ENCODE peak calls at places on chromosomes 7 and 10, in eight cellular contexts. One of them, this sample, is unnamed.
A peak's percentile ranks its signal among the peaks of the same experiment; 100 is the strongest.

GRCh38 chr10:103105462-103105861 is 87.6 kb downstream of the NT5C2 start:
- DNase-seq in cardiac muscle cell: no peak
- DNase-seq in CD8-positive, alpha-beta memory T cell: no peak
- DNase-seq in upper lobe of left lung: no peak
- DNase-seq in HCT116: no peak
- DNase-seq in tibial artery: no peak
- DNase-seq in kidney: no peak
- DNase-seq in fibroblast of lung: peak; percentile 11
- DNase-seq in this sample: no peak

GRCh38 chr10:125103466-125104377 is 56.6 kb downstream of the CTBP2 start:
- DNase-seq in fibroblast of lung: no peak
- DNase-seq in upper lobe of left lung: no peak
- DNase-seq in kidney: no peak
- DNase-seq in CD8-positive, alpha-beta memory T cell: no peak
- DNase-seq in cardiac muscle cell: no peak
- DNase-seq in HCT116: no peak
- DNase-seq in tibial artery: no peak
- DNase-seq in this sample: no peak

GRCh38 chr10:89666138-89666537 is 21.1 kb upstream of the PANK1 start:
- DNase-seq in cardiac muscle cell: no peak
- DNase-seq in fibroblast of lung: no peak
- DNase-seq in kidney: no peak
- DNase-seq in upper lobe of left lung: no peak
- DNase-seq in tibial artery: no peak
- DNase-seq in HCT116: no peak
- DNase-seq in CD8-positive, alpha-beta memory T cell: no peak
- DNase-seq in this sample: no peak

GRCh38 chr7:132919776-132920175 is 162.1 kb downstream of the CHCHD3 start:
- DNase-seq in HCT116: no peak
- DNase-seq in upper lobe of left lung: no peak
- DNase-seq in cardiac muscle cell: no peak
- DNase-seq in tibial artery: no peak
- DNase-seq in fibroblast of lung: no peak
- DNase-seq in kidney: no peak
- DNase-seq in CD8-positive, alpha-beta memory T cell: no peak
- DNase-seq in this sample: no peak

GRCh38 chr10:6218692-6219493 is 16.2 kb downstream of the PFKFB3 start:
- DNase-seq in fibroblast of lung: no peak
- DNase-seq in kidney: peak; percentile 63
- DNase-seq in tibial artery: no peak
- DNase-seq in cardiac muscle cell: no peak
- DNase-seq in upper lobe of left lung: no peak
- DNase-seq in CD8-positive, alpha-beta memory T cell: no peak
- DNase-seq in HCT116: no peak
- DNase-seq in this sample: no peak

GRCh38 chr10:132488231-132488821 is 49.3 kb upstream of the INPP5A start:
- DNase-seq in HCT116: no peak
- DNase-seq in CD8-positive, alpha-beta memory T cell: no peak
- DNase-seq in fibroblast of lung: no peak
- DNase-seq in tibial artery: no peak
- DNase-seq in kidney: peak; percentile 69
- DNase-seq in cardiac muscle cell: no peak
- DNase-seq in upper lobe of left lung: no peak
- DNase-seq in this sample: no peak

GRCh38 chr7:132548489-132549078 is 27.7 kb downstream of the PLXNA4 start:
- DNase-seq in tibial artery: no peak
- DNase-seq in kidney: no peak
- DNase-seq in HCT116: no peak
- DNase-seq in CD8-positive, alpha-beta memory T cell: no peak
- DNase-seq in cardiac muscle cell: no peak
- DNase-seq in fibroblast of lung: peak; percentile 50
- DNase-seq in upper lobe of left lung: no peak
- DNase-seq in this sample: no peak

GRCh38 chr10:641149-642010 is 48.1 kb downstream of the DIP2C start:
- DNase-seq in tibial artery: no peak
- DNase-seq in fibroblast of lung: no peak
- DNase-seq in upper lobe of left lung: no peak
- DNase-seq in kidney: no peak
- DNase-seq in CD8-positive, alpha-beta memory T cell: no peak
- DNase-seq in cardiac muscle cell: no peak
- DNase-seq in HCT116: no peak
- DNase-seq in this sample: no peak

GRCh38 chr7:116630932-116631449 is 41.0 kb upstream of the MET start:
- DNase-seq in HCT116: peak; percentile 96
- DNase-seq in upper lobe of left lung: peak; percentile 82
- DNase-seq in kidney: peak; percentile 92
- DNase-seq in tibial artery: peak; percentile 45
- DNase-seq in cardiac muscle cell: no peak
- DNase-seq in fibroblast of lung: peak; percentile 77
- DNase-seq in CD8-positive, alpha-beta memory T cell: no peak
- DNase-seq in this sample: no peak

GRCh38 chr7:85602196-85602595 is 415.3 kb upstream of the SEMA3D start:
- DNase-seq in upper lobe of left lung: no peak
- DNase-seq in fibroblast of lung: peak; percentile 79
- DNase-seq in kidney: no peak
- DNase-seq in HCT116: no peak
- DNase-seq in cardiac muscle cell: no peak
- DNase-seq in CD8-positive, alpha-beta memory T cell: no peak
- DNase-seq in tibial artery: no peak
- DNase-seq in this sample: no peak

GRCh38 chr7:47150497-47151260 is 431.2 kb downstream of the TNS3 start:
- DNase-seq in cardiac muscle cell: no peak
- DNase-seq in upper lobe of left lung: no peak
- DNase-seq in kidney: no peak
- DNase-seq in CD8-positive, alpha-beta memory T cell: no peak
- DNase-seq in fibroblast of lung: no peak
- DNase-seq in tibial artery: no peak
- DNase-seq in HCT116: no peak
- DNase-seq in this sample: no peak

GRCh38 chr7:3158501-3158900 is 114.8 kb upstream of the CARD11 start:
- DNase-seq in HCT116: no peak
- DNase-seq in tibial artery: no peak
- DNase-seq in cardiac muscle cell: no peak
- DNase-seq in CD8-positive, alpha-beta memory T cell: no peak
- DNase-seq in upper lobe of left lung: no peak
- DNase-seq in kidney: no peak
- DNase-seq in fibroblast of lung: no peak
- DNase-seq in this sample: no peak

GRCh38 chr7:131540491-131541162 is 15.8 kb downstream of the PODXL start:
- DNase-seq in upper lobe of left lung: peak; percentile 54
- DNase-seq in tibial artery: no peak
- DNase-seq in kidney: peak; percentile 61
- DNase-seq in fibroblast of lung: no peak
- DNase-seq in CD8-positive, alpha-beta memory T cell: no peak
- DNase-seq in HCT116: no peak
- DNase-seq in cardiac muscle cell: no peak
- DNase-seq in this sample: no peak

GRCh38 chr10:32332299-32332750 is 14.6 kb downstream of the EPC1 start:
- DNase-seq in HCT116: no peak
- DNase-seq in tibial artery: no peak
- DNase-seq in cardiac muscle cell: no peak
- DNase-seq in kidney: no peak
- DNase-seq in fibroblast of lung: peak; percentile 13
- DNase-seq in CD8-positive, alpha-beta memory T cell: peak; percentile 57
- DNase-seq in upper lobe of left lung: peak; percentile 36
- DNase-seq in this sample: peak; percentile 69

GRCh38 chr10:110815354-110816004 is 56.2 kb upstream of the PDCD4 start:
- DNase-seq in HCT116: no peak
- DNase-seq in cardiac muscle cell: no peak
- DNase-seq in fibroblast of lung: no peak
- DNase-seq in CD8-positive, alpha-beta memory T cell: no peak
- DNase-seq in upper lobe of left lung: no peak
- DNase-seq in tibial artery: no peak
- DNase-seq in kidney: no peak
- DNase-seq in this sample: no peak

GRCh38 chr7:123675092-123675473 is 19.4 kb downstream of the LMOD2 start:
- DNase-seq in cardiac muscle cell: no peak
- DNase-seq in upper lobe of left lung: no peak
- DNase-seq in HCT116: no peak
- DNase-seq in CD8-positive, alpha-beta memory T cell: no peak
- DNase-seq in fibroblast of lung: peak; percentile 32
- DNase-seq in kidney: no peak
- DNase-seq in tibial artery: no peak
- DNase-seq in this sample: no peak

GRCh38 chr10:77841711-77842375 is 84.7 kb downstream of the DLG5 start:
- DNase-seq in tibial artery: no peak
- DNase-seq in cardiac muscle cell: no peak
- DNase-seq in kidney: peak; percentile 65
- DNase-seq in upper lobe of left lung: no peak
- DNase-seq in HCT116: no peak
- DNase-seq in CD8-positive, alpha-beta memory T cell: no peak
- DNase-seq in fibroblast of lung: no peak
- DNase-seq in this sample: no peak

GRCh38 chr10:34581871-34582532 is 233.1 kb downstream of the PARD3 start:
- DNase-seq in kidney: no peak
- DNase-seq in cardiac muscle cell: no peak
- DNase-seq in HCT116: no peak
- DNase-seq in upper lobe of left lung: no peak
- DNase-seq in tibial artery: no peak
- DNase-seq in fibroblast of lung: peak; percentile 52
- DNase-seq in CD8-positive, alpha-beta memory T cell: no peak
- DNase-seq in this sample: no peak

GRCh38 chr7:3548815-3549214 is 247.8 kb downstream of the SDK1 start:
- DNase-seq in HCT116: no peak
- DNase-seq in kidney: no peak
- DNase-seq in tibial artery: no peak
- DNase-seq in upper lobe of left lung: no peak
- DNase-seq in fibroblast of lung: no peak
- DNase-seq in CD8-positive, alpha-beta memory T cell: no peak
- DNase-seq in cardiac muscle cell: no peak
- DNase-seq in this sample: no peak

GRCh38 chr7:31192996-31193395 is 140.9 kb downstream of the ADCYAP1R1 start:
- DNase-seq in tibial artery: no peak
- DNase-seq in fibroblast of lung: peak; percentile 27
- DNase-seq in HCT116: peak; percentile 36
- DNase-seq in upper lobe of left lung: peak; percentile 55
- DNase-seq in kidney: peak; percentile 76
- DNase-seq in cardiac muscle cell: peak; percentile 80
- DNase-seq in CD8-positive, alpha-beta memory T cell: no peak
- DNase-seq in this sample: no peak

GRCh38 chr10:62554632-62555199 is 180.5 kb downstream of the ZNF365 start:
- DNase-seq in HCT116: peak; percentile 8
- DNase-seq in fibroblast of lung: peak; percentile 55
- DNase-seq in CD8-positive, alpha-beta memory T cell: no peak
- DNase-seq in tibial artery: no peak
- DNase-seq in cardiac muscle cell: peak; percentile 60
- DNase-seq in upper lobe of left lung: no peak
- DNase-seq in kidney: no peak
- DNase-seq in this sample: no peak

GRCh38 chr7:3112499-3113134 is 69.0 kb upstream of the CARD11 start:
- DNase-seq in cardiac muscle cell: no peak
- DNase-seq in fibroblast of lung: no peak
- DNase-seq in upper lobe of left lung: peak; percentile 22
- DNase-seq in kidney: no peak
- DNase-seq in CD8-positive, alpha-beta memory T cell: peak; percentile 31
- DNase-seq in HCT116: no peak
- DNase-seq in tibial artery: no peak
- DNase-seq in this sample: no peak

GRCh38 chr10:22442468-22442867 is 97.2 kb downstream of the SPAG6 start:
- DNase-seq in tibial artery: no peak
- DNase-seq in kidney: no peak
- DNase-seq in CD8-positive, alpha-beta memory T cell: no peak
- DNase-seq in fibroblast of lung: no peak
- DNase-seq in HCT116: no peak
- DNase-seq in upper lobe of left lung: no peak
- DNase-seq in cardiac muscle cell: no peak
- DNase-seq in this sample: no peak

GRCh38 chr7:92674379-92674778 is 84.2 kb upstream of the FAM133B start:
- DNase-seq in CD8-positive, alpha-beta memory T cell: no peak
- DNase-seq in kidney: no peak
- DNase-seq in cardiac muscle cell: no peak
- DNase-seq in tibial artery: no peak
- DNase-seq in fibroblast of lung: no peak
- DNase-seq in upper lobe of left lung: no peak
- DNase-seq in HCT116: no peak
- DNase-seq in this sample: no peak
- H3K36me3 ChIP-seq in CD8-positive, alpha-beta memory T cell: peaks cover 5% of the 10 kb centered on the region
- H3K36me3 ChIP-seq in kidney: no peaks in the 10 kb centered on the region
- H3K36me3 ChIP-seq in cardiac muscle cell: peaks cover 12% of the 10 kb centered on the region
- H3K36me3 ChIP-seq in tibial artery: no peaks in the 10 kb centered on the region
- H3K36me3 ChIP-seq in fibroblast of lung: no peaks in the 10 kb centered on the region
- H3K36me3 ChIP-seq in upper lobe of left lung: peaks cover 3% of the 10 kb centered on the region
- H3K36me3 ChIP-seq in HCT116: no peaks in the 10 kb centered on the region
- H3K36me3 ChIP-seq in this sample: no peaks in the 10 kb centered on the region

GRCh38 chr10:74145133-74145532 is 5.5 kb downstream of the AP3M1 start:
- DNase-seq in HCT116: no peak
- DNase-seq in tibial artery: no peak
- DNase-seq in upper lobe of left lung: no peak
- DNase-seq in CD8-positive, alpha-beta memory T cell: no peak
- DNase-seq in fibroblast of lung: peak; percentile 88
- DNase-seq in cardiac muscle cell: no peak
- DNase-seq in kidney: no peak
- DNase-seq in this sample: no peak
- H3K4me1 ChIP-seq in HCT116: peaks cover 14% of the 10 kb centered on the region
- H3K4me1 ChIP-seq in tibial artery: no peaks in the 10 kb centered on the region
- H3K4me1 ChIP-seq in upper lobe of left lung: peaks cover 25% of the 10 kb centered on the region
- H3K4me1 ChIP-seq in CD8-positive, alpha-beta memory T cell: peaks cover 25% of the 10 kb centered on the region
- H3K4me1 ChIP-seq in fibroblast of lung: peaks cover 8% of the 10 kb centered on the region
- H3K4me1 ChIP-seq in cardiac muscle cell: peaks cover 6% of the 10 kb centered on the region
- H3K4me1 ChIP-seq in kidney: peaks cover 7% of the 10 kb centered on the region
- H3K4me1 ChIP-seq in this sample: peaks cover 8% of the 10 kb centered on the region

GRCh38 chr7:100856871-100857282 is 4.4 kb downstream of the SLC12A9 start:
- DNase-seq in kidney: no peak
- DNase-seq in HCT116: no peak
- DNase-seq in fibroblast of lung: no peak
- DNase-seq in upper lobe of left lung: no peak
- DNase-seq in CD8-positive, alpha-beta memory T cell: no peak
- DNase-seq in tibial artery: no peak
- DNase-seq in cardiac muscle cell: no peak
- DNase-seq in this sample: no peak
- H3K27ac ChIP-seq in kidney: no peak overlapping the region
- H3K27ac ChIP-seq in HCT116: no peak overlapping the region
- H3K27ac ChIP-seq in fibroblast of lung: no peak overlapping the region
- H3K27ac ChIP-seq in upper lobe of left lung: no peak overlapping the region
- H3K27ac ChIP-seq in CD8-positive, alpha-beta memory T cell: no peak overlapping the region
- H3K27ac ChIP-seq in tibial artery: no peak overlapping the region
- H3K27ac ChIP-seq in cardiac muscle cell: no peak overlapping the region
- H3K27ac ChIP-seq in this sample: no peak overlapping the region

DNA sequence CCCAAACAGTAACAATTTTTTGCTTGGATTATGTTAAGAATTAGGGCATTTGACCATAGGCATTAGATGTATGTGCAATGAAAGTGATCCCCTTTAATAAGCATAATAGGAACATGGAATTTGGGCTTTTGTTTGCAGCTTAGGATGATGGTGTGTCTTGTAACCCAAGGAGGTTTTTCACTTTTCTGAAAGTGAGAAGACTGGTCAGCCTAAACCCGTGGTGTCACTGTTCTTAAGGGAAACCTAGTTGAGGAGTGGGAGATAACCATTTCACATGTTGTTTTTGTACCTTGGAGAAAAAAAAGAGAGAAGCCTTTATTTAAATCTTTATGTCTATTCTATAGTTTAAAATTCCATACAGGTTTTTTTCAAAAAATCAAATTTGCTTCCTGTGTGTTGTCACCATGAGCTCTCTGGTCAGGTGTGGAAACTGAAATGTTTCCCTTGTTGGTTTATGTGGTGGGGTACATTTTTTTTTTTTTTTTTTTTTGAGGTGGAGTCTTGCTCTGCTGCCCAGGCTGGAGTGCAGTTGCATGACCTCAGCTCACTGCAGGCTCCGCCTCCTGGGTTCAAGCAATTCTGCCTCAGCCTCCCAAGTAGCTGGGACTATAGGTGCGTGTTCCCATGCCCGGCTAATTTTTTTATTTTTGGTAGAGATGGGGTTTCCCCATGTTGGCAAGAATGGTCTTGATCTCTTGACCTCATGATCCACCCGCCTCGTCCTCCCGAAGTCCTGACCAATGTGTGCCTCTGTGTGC is 7.7 kb downstream of the CCM2 start:
- DNase-seq in HCT116: no peak
- DNase-seq in cardiac muscle cell: no peak
- DNase-seq in CD8-positive, alpha-beta memory T cell: no peak
- DNase-seq in kidney: peak; percentile 45
- DNase-seq in fibroblast of lung: no peak
- DNase-seq in tibial artery: no peak
- DNase-seq in upper lobe of left lung: no peak
- DNase-seq in this sample: no peak
- H3K36me3 ChIP-seq in HCT116: no peaks in the 10 kb centered on the region
- H3K36me3 ChIP-seq in cardiac muscle cell: peaks cover 3% of the 10 kb centered on the region
- H3K36me3 ChIP-seq in CD8-positive, alpha-beta memory T cell: no peaks in the 10 kb centered on the region
- H3K36me3 ChIP-seq in kidney: no peaks in the 10 kb centered on the region
- H3K36me3 ChIP-seq in fibroblast of lung: peaks cover 2% of the 10 kb centered on the region
- H3K36me3 ChIP-seq in tibial artery: no peaks in the 10 kb centered on the region
- H3K36me3 ChIP-seq in upper lobe of left lung: peaks cover 3% of the 10 kb centered on the region
- H3K36me3 ChIP-seq in this sample: peaks cover 5% of the 10 kb centered on the region

This sample was measured in effector memory CD4-positive, alpha-beta T cell.